ENCODE peak calls at places on chromosomes 6 and 20, in seven cellular contexts. J, H, O, C, M, Q and R are unnamed samples.

GRCh38 chr20:59363094-59363493 is 62.7 kb downstream of the EDN3 start:
- DNase-seq in J (no peak), H (no peak), O (no peak), C (no peak), M (no peak), Q (no peak), R (no peak)

GRCh38 chr6:43570876-43571441 is 4.9 kb downstream of the XPO5 start:
- DNase-seq in J (no peak), H (no peak), O (no peak), C (no peak), M (no peak), Q (no peak), R (peak; percentile 22)

GRCh38 chr6:169944415-169944814 is 193.0 kb downstream of the ERMARD start:
- DNase-seq in J (no peak), H (no peak), O (no peak), C (no peak), M (no peak), Q (no peak), R (no peak)

GRCh38 chr6:159610881-159611280 is 82.2 kb downstream of the SOD2 start:
- DNase-seq in J (no peak), H (no peak), O (no peak), C (no peak), M (no peak), Q (no peak), R (no peak)

GRCh38 chr6:74415056-74415455 is 719.1 kb downstream of the CD109 start:
- DNase-seq in J (no peak), H (no peak), O (no peak), C (no peak), M (no peak), Q (no peak), R (no peak)

GRCh38 chr20:46894579-46894958 is at the start of gene EYA2:
- DNase-seq in J (no peak), H (no peak), O (no peak), C (no peak), M (no peak), Q (no peak), R (peak; percentile 66)

GRCh38 chr6:116409756-116410155 is 39.0 kb downstream of the DSE start:
- DNase-seq in J (no peak), H (peak; percentile 74), O (no peak), C (no peak), M (no peak), Q (no peak), R (peak; percentile 78)

GRCh38 chr6:33700391-33701050 is 11.0 kb downstream of the UQCC2 start:
- DNase-seq in J (no peak), H (peak; percentile 65), O (peak; percentile 40), C (peak; percentile 86), M (peak; percentile 61), Q (peak; percentile 79), R (peak; percentile 43)

GRCh38 chr20:18623156-18623555 is 35.3 kb downstream of the DTD1 start:
- DNase-seq in J (no peak), H (no peak), O (no peak), C (no peak), M (no peak), Q (no peak), R (no peak)

GRCh38 chr20:57398231-57398821 is 7.1 kb downstream of the RBM38 start:
- DNase-seq in J (no peak), H (peak; percentile 97), O (no peak), C (no peak), M (no peak), Q (peak; percentile 68), R (peak; percentile 96)

GRCh38 chr6:113858067-113858604 is 991 bp downstream of the MARCKS start:
- DNase-seq in J (peak; percentile 47), H (peak; percentile 70), O (no peak), C (peak; percentile 35), M (no peak), Q (peak; percentile 56), R (peak; percentile 55)

GRCh38 chr20:43721429-43722152 is 5.2 kb downstream of the GTSF1L start:
- DNase-seq in J (no peak), H (no peak), O (no peak), C (no peak), M (no peak), Q (no peak), R (no peak)

GRCh38 chr6:42279966-42280629 is 62.4 kb upstream of the MRPS10 start:
- DNase-seq in J (no peak), H (no peak), O (no peak), C (no peak), M (no peak), Q (no peak), R (no peak)